ENCODE peak calls at places on chromosomes 1 and 21, in six cellular contexts. Y is AG04450, N is breast epithelium, B is foreskin fibroblast, L is ascending aorta, Q is cardiac fibroblast. A is an unnamed sample.

GRCh38 chr1:180252638-180253536 is 22.8 kb downstream of the LHX4 start:
- DNase-seq in Y (peak; percentile 30), N (no peak), B (peak; percentile 71), L (peak; percentile 78), Q (peak; percentile 82), A (no peak)

GRCh38 chr1:160904783-160905616 is 20.0 kb upstream of the ITLN1 start:
- DNase-seq in Y (no peak), N (no peak), B (no peak), L (no peak), Q (no peak), A (no peak)

GRCh38 chr1:165403835-165404482 is 41.0 kb downstream of the RXRG start:
- DNase-seq in Y (no peak), N (no peak), B (peak; percentile 25), L (peak; percentile 42), Q (peak; percentile 16), A (no peak)

GRCh38 chr1:211579434-211580302 is 707 bp upstream of the SLC30A1 start:
- DNase-seq in Y (no peak), N (no peak), B (peak; percentile 70), L (peak; percentile 90), Q (peak; percentile 37), A (no peak)

GRCh38 chr1:45348020-45348419 is 7.8 kb upstream of the MUTYH start:
- DNase-seq in Y (no peak), N (no peak), B (peak; percentile 45), L (no peak), Q (peak; percentile 41), A (no peak)

GRCh38 chr1:223248787-223249175 is 105.7 kb upstream of the TLR5 start:
- DNase-seq in Y (no peak), N (no peak), B (no peak), L (no peak), Q (no peak), A (no peak)

GRCh38 chr1:219092206-219092605 is 81.5 kb upstream of the LYPLAL1 start:
- DNase-seq in Y (no peak), N (no peak), B (peak; percentile 82), L (no peak), Q (peak; percentile 74), A (no peak)

GRCh38 chr1:32246888-32247273 is at the start of gene FAM167B:
- DNase-seq in Y (no peak), N (peak; percentile 71), B (peak; percentile 91), L (peak; percentile 76), Q (peak; percentile 80), A (no peak)

GRCh38 chr1:115577513-115577912 is 64.3 kb upstream of the VANGL1 start:
- DNase-seq in Y (no peak), N (no peak), B (no peak), L (no peak), Q (no peak), A (no peak)
- H3K4me3 ChIP-seq in Y (no peak overlapping the region), N (no peak overlapping the region), B (no peak overlapping the region), L (no peak overlapping the region), Q (no peak overlapping the region), A (no peak overlapping the region)

DNA sequence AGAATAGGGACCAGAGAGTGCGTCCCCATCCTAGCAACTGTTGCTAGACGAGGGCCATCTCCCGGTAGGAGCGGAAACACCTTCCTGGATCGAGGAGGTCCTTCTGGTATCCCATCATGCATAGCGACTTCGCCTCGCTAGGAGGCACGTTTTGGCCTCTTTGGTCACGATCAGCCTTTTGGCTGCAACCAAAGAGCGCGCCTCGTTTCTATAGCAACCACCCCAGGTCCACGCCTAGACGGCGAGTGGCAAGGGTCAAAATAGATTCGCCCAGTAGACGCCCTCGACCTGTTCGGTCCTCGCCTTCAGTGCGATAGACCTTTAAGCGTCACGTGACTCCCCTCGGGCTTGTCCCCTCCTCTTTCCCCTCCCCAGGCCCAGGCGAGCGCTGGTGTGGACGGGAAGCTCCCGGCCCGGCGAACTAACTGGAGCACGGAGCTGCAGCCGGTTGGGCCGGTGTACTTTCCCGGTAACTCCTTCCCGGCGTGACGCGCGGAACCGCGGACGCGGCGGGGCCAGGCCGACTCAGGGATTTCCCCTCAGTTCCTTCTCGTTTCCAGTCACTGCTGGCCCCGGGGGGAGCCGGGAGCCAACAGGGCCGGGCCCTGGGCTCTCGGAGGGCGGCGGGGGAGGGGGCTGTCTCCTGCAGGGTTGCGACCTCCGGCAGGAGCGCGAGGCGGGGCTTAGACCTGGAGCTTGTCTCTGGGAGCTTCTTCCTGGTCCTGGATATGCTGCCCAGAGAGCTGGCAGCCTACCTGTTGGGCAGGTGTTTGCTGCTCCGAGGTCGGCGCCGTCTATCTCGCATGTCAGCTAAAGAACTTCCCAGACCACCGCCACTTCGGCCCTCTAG is at the start of gene DNAJC16:
- DNase-seq in Y (peak; percentile 100), N (peak; percentile 99), B (peak; percentile 100), L (peak; percentile 100), Q (peak; percentile 100), A (peak; percentile 98)
- TF ChIP-seq CTCF in Y (peak; percentile 27), N (peak; percentile 27), B (peak; percentile 29), L (no peak), Q (peak; percentile 31), A (peak; percentile 26)

DNA sequence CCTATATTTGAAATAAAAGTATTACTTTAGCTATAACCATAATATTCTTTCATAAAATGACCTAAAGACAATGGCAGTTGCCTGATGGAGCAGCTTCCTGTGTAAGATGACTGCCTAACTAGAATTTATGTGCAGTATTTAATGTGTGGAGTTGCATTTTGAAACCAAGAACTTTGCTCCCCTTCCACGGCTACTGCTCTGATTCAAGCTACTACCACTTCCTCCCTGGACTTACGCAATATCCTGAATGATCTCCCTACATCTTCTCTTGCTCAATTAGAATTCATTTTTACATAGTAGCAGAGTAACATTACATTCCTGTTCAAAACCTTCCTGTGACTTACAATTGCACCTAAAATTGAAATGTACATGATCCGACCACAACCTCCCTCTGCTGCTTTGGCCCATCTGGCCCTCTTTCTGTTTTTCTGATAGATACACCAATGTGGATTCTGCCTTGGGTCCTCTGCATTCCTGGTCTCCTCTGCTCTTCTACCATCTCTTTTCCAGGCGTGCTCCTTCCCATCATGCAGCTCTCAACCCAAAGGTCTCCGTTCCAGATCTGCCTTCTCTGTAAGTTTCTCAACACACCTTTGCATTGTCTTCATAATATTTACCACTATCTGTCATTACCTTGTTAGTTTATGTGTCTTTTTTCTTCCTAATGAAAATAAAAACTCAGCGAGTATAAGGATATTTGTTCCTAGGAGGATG is 47.4 kb upstream of the USP25 start:
- DNase-seq in Y (no peak), N (no peak), B (peak; percentile 86), L (no peak), Q (peak; percentile 93), A (no peak)
- H3K4me3 ChIP-seq in Y (no peak overlapping the region), N (no peak overlapping the region), B (no peak overlapping the region), L (no peak overlapping the region), Q (no peak overlapping the region), A (no peak overlapping the region)

GRCh38 chr1:10788592-10789006 is 7.8 kb downstream of the CASZ1 start:
- DNase-seq in Y (no peak), N (no peak), B (peak; percentile 9), L (peak; percentile 71), Q (no peak), A (no peak)
- TF ChIP-seq CTCF in Y (peak; percentile 13), N (peak; percentile 43), B (peak; percentile 7), L (no peak), Q (peak; percentile 26), A (peak; percentile 56)

DNA sequence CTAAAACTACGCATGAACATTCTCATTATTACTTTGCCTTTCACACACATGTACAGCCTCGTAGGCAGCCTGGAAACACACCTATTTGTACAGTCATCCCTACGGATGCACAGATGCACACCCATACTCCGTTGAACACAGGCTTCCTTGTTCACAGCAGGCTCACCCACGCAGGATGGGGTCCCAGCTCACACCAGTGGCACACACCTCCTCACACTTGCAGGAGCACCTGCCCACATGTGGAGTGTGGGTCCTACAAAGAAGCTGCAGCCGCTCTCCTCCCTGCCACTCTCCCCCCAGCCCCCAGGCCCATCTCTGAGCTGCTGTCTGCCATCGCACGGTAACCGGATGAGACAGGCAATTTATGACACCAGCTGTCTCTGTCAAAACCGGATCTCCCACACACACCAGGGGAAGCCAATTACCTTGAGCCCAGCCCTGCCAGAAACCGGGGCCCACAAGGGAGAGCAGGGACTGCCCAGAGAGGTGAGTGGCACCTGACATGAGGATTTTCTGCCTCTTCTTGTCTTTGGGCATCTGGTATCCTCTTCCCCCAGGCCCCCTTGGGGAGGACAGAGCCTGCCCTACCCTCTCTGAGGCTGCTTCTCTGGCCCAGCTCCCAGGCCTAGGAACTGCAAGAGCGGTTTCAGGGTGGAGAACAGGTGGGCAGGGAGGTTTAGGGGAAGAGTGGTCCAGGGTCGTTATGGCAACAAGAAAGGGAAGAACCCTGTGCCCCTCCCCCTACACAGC is 175.4 kb downstream of the IGSF21 start:
- DNase-seq in Y (no peak), N (no peak), B (no peak), L (no peak), Q (no peak), A (no peak)
- H3K4me3 ChIP-seq in Y (no peak overlapping the region), N (no peak overlapping the region), B (no peak overlapping the region), L (no peak overlapping the region), Q (no peak overlapping the region), A (no peak overlapping the region)

GRCh38 chr21:21232320-21232719 is 234.1 kb downstream of the NCAM2 start:
- DNase-seq in Y (peak; percentile 29), N (no peak), B (peak; percentile 59), L (no peak), Q (peak; percentile 72), A (peak; percentile 54)
- TF ChIP-seq CTCF in Y (peak; percentile 70), N (no peak), B (peak; percentile 37), L (no peak), Q (peak; percentile 42), A (peak; percentile 59)

GRCh38 chr1:2134232-2134603 is 60.4 kb downstream of the FAAP20 start:
- DNase-seq in Y (no peak), N (no peak), B (no peak), L (no peak), Q (no peak), A (no peak)

GRCh38 chr1:2135866-2136265 is 58.7 kb downstream of the FAAP20 start:
- DNase-seq in Y (no peak), N (no peak), B (no peak), L (no peak), Q (no peak), A (no peak)

GRCh38 chr1:2136386-2136821 is 58.2 kb downstream of the FAAP20 start:
- DNase-seq in Y (no peak), N (no peak), B (no peak), L (no peak), Q (no peak), A (no peak)

GRCh38 chr1:2134604-2135307 is 59.8 kb downstream of the FAAP20 start:
- DNase-seq in Y (no peak), N (peak; percentile 34), B (no peak), L (no peak), Q (no peak), A (no peak)

GRCh38 chr1:2135425-2135824 is 59.1 kb downstream of the FAAP20 start:
- DNase-seq in Y (no peak), N (peak; percentile 87), B (peak; percentile 87), L (peak; percentile 83), Q (peak; percentile 59), A (no peak)
- H3K4me3 ChIP-seq in Y (no peak overlapping the region), N (no peak overlapping the region), B (no peak overlapping the region), L (no peak overlapping the region), Q (no peak overlapping the region), A (no peak overlapping the region)

GRCh38 chr1:46769028-46769740 is 29.7 kb upstream of the CYP4B1 start:
- DNase-seq in Y (no peak), N (no peak), B (no peak), L (no peak), Q (no peak), A (no peak)

GRCh38 chr1:46774297-46774696 is 24.5 kb upstream of the CYP4B1 start:
- DNase-seq in Y (no peak), N (no peak), B (no peak), L (no peak), Q (no peak), A (no peak)

GRCh38 chr1:46768445-46768844 is 30.4 kb upstream of the CYP4B1 start:
- DNase-seq in Y (no peak), N (no peak), B (no peak), L (no peak), Q (no peak), A (no peak)

GRCh38 chr1:46770541-46770940 is 28.3 kb upstream of the CYP4B1 start:
- DNase-seq in Y (no peak), N (no peak), B (no peak), L (no peak), Q (no peak), A (no peak)

GRCh38 chr1:46772571-46772970 is 26.3 kb upstream of the CYP4B1 start:
- DNase-seq in Y (no peak), N (no peak), B (no peak), L (no peak), Q (peak; percentile 9), A (no peak)
- TF ChIP-seq CTCF in Y (no peak), N (no peak), B (no peak), L (no peak), Q (no peak), A (no peak)

A was measured in LNCaP clone FGC.